ENCODE peak calls at places on chromosomes 2 and 18, in six cellular contexts. E is HEK293T, V is tibial artery, H is H7, K is upper lobe of right lung, T is NCI-H1930. S is an unnamed sample.

GRCh38 chr2:637804-638203 is 39.4 kb downstream of the TMEM18 start:
- DNase-seq in E (no peak), V (no peak), H (no peak), K (no peak), T (no peak), S (no peak)

GRCh38 chr2:23351388-23352141 is 33.4 kb upstream of the KLHL29 start:
- DNase-seq in E (peak), V (peak), H (peak), K (peak), T (no peak), S (peak)

GRCh38 chr2:10538224-10538894 is 90.2 kb upstream of the ODC1 start:
- DNase-seq in E (no peak), V (no peak), H (peak), K (no peak), T (no peak), S (peak)

GRCh38 chr2:42984617-42985016 is 192.2 kb upstream of the HAAO start:
- DNase-seq in E (no peak), V (no peak), H (no peak), K (peak), T (no peak), S (peak)

GRCh38 chr2:60811491-60812370 is 55.7 kb downstream of the PAPOLG start:
- DNase-seq in E (no peak), V (no peak), H (no peak), K (no peak), T (no peak), S (no peak)

GRCh38 chr2:110834134-110834827 is 101.9 kb downstream of the ACOXL start:
- DNase-seq in E (no peak), V (no peak), H (peak), K (no peak), T (no peak), S (no peak)

GRCh38 chr2:234905547-234906260 is 46.1 kb upstream of the SH3BP4 start:
- DNase-seq in E (no peak), V (no peak), H (no peak), K (no peak), T (no peak), S (no peak)

GRCh38 chr2:10594481-10594880 is 95.3 kb downstream of the NOL10 start:
- DNase-seq in E (no peak), V (no peak), H (no peak), K (no peak), T (no peak), S (no peak)

GRCh38 chr2:84878896-84879594 is 1.8 kb downstream of the TRABD2A start:
- DNase-seq in E (no peak), V (no peak), H (no peak), K (no peak), T (no peak), S (no peak)

GRCh38 chr2:37827911-37828411 is 97.1 kb upstream of the RMDN2 start:
- DNase-seq in E (peak), V (no peak), H (no peak), K (no peak), T (no peak), S (peak)

GRCh38 chr18:29147944-29148343 is 971.0 kb upstream of the CDH2 start:
- DNase-seq in E (peak), V (no peak), H (no peak), K (no peak), T (no peak), S (peak)

GRCh38 chr2:241896746-241897201 is 27.2 kb downstream of the RTP5 start:
- DNase-seq in E (no peak), V (peak), H (peak), K (peak), T (no peak), S (no peak)

GRCh38 chr2:9033385-9034175 is 30.1 kb upstream of the MBOAT2 start:
- DNase-seq in E (no peak), V (no peak), H (peak), K (no peak), T (no peak), S (no peak)

GRCh38 chr2:31865215-31865614 is 145.6 kb downstream of the MEMO1 start:
- DNase-seq in E (no peak), V (no peak), H (no peak), K (no peak), T (no peak), S (no peak)

GRCh38 chr18:56097561-56098095 is 509.6 kb upstream of the TCF4 start:
- DNase-seq in E (no peak), V (no peak), H (no peak), K (no peak), T (no peak), S (no peak)

GRCh38 chr2:162074579-162074922 is 536 bp upstream of the DPP4 start:
- DNase-seq in E (no peak), V (no peak), H (no peak), K (no peak), T (no peak), S (no peak)

GRCh38 chr18:74745658-74746403 is 148.2 kb downstream of the ZNF407 start:
- DNase-seq in E (no peak), V (no peak), H (no peak), K (no peak), T (no peak), S (peak)

GRCh38 chr2:45009303-45009927 is at the start of gene SIX2:
- DNase-seq in E (peak), V (peak), H (peak), K (peak), T (peak), S (peak)

GRCh38 chr18:832085-832681 is 20.1 kb upstream of the YES1 start:
- DNase-seq in E (no peak), V (no peak), H (peak), K (no peak), T (no peak), S (peak)